ENCODE peak calls at places on chromosomes 12 and 14, in seven cellular contexts. J is esophagus muscularis mucosa, R is HepG2, I is GM12878, P is suprapubic skin, O is sigmoid colon, Q is GM12891. S is an unnamed sample.

GRCh38 chr14:105165761-105166485 is 2.7 kb downstream of the JAG2 start:
- DNase-seq in I (no peak), Q (no peak), R (no peak), O (no peak), P (no peak), J (no peak), S (no peak)

GRCh38 chr12:14841761-14842160 is 1.6 kb downstream of the ART4 start:
- DNase-seq in O (peak; percentile 83), J (no peak), Q (no peak), P (peak; percentile 76), R (peak; percentile 85), I (no peak), S (no peak)

GRCh38 chr12:84805474-84805858 is 107.1 kb downstream of the SLC6A15 start:
- DNase-seq in J (no peak), Q (no peak), R (no peak), I (no peak), P (no peak), O (no peak), S (no peak)

GRCh38 chr12:68559246-68559645 is 51.5 kb upstream of the RAP1B start:
- DNase-seq in Q (no peak), J (no peak), P (no peak), O (no peak), I (no peak), R (no peak), S (no peak)

GRCh38 chr12:102118874-102119273 is 1.0 kb downstream of the NUP37 start:
- DNase-seq in R (no peak), J (no peak), P (no peak), O (no peak), Q (no peak), I (no peak), S (no peak)

GRCh38 chr12:50452795-50453194 is 52.0 kb upstream of the DIP2B start:
- DNase-seq in R (no peak), P (no peak), O (no peak), J (no peak), I (no peak), Q (no peak), S (no peak)

GRCh38 chr14:91058017-91058675 is 2.3 kb downstream of the RPS6KA5 start:
- DNase-seq in J (no peak), Q (no peak), O (no peak), P (no peak), I (no peak), R (no peak), S (no peak)

GRCh38 chr12:131121705-131122405 is 168.1 kb downstream of the ADGRD1 start:
- DNase-seq in Q (no peak), O (peak; percentile 47), J (no peak), R (no peak), I (no peak), P (no peak), S (no peak)

GRCh38 chr12:104689630-104690029 is 232.9 kb downstream of the CHST11 start:
- DNase-seq in P (peak; percentile 13), I (no peak), Q (no peak), R (no peak), O (no peak), J (no peak), S (no peak)

GRCh38 chr12:122500685-122501488 is at the start of gene ZCCHC8:
- DNase-seq in Q (peak; percentile 76), I (peak; percentile 95), J (peak; percentile 99), R (peak; percentile 96), P (peak; percentile 98), O (peak; percentile 98), S (peak; percentile 97)

GRCh38 chr12:122505419-122506051 is 4.8 kb upstream of the ZCCHC8 start:
- DNase-seq in I (no peak), O (no peak), Q (no peak), R (no peak), J (no peak), P (no peak), S (no peak)

GRCh38 chr12:122503783-122504590 is 3.3 kb upstream of the ZCCHC8 start:
- DNase-seq in I (no peak), P (no peak), O (no peak), Q (no peak), R (no peak), J (no peak), S (no peak)

GRCh38 chr12:122501489-122501989 is 807 bp upstream of the ZCCHC8 start:
- DNase-seq in R (no peak), I (no peak), Q (no peak), O (no peak), J (no peak), P (no peak), S (no peak)

GRCh38 chr12:122503147-122503751 is 2.5 kb upstream of the ZCCHC8 start:
- DNase-seq in J (no peak), Q (no peak), O (no peak), I (no peak), R (no peak), P (no peak), S (no peak)
- TF ChIP-seq POLR2AphosphoS5 in J (no peak), Q (peak; percentile 75), O (peak; percentile 11), I (no peak), R (no peak), P (no peak), S (no peak)

DNA sequence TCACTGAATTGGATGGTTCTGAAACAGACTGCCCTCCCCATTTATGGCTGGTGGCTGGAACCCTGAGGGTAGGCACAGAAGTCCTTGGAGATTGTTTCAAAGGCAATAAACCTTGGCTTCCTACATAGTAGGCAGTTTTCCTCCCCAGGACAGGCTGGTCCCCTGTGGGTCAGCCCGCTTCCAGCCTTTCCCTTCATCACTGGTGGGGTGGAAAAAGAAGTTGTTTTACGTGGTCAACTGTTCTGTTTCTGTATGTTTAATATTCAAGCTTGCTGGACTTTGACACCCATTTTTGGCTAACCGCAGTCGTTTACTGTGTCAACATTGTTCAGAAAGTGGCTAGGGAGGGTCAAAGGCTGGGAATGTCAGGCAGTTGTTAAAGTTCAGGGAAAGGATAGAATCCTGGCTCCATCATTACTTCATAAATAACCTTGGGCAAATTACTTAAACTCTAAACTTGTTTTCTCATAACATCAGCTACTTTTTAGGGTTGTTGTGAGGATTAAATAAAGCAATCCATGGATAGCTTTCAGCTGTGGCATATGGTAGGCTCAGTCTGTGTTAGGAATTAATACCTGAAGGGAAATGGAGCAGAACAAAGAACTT is 2.4 kb downstream of the KLHDC2 start:
- DNase-seq in I (no peak), Q (no peak), O (no peak), P (no peak), J (no peak), R (peak; percentile 97), S (peak; percentile 63)
- TF ChIP-seq POLR2AphosphoS5 in I (no peak), Q (peak; percentile 35), O (no peak), P (no peak), J (no peak), R (peak; percentile 91), S (no peak)

GRCh38 chr12:56079729-56080555 is at the start of gene ERBB3:
- DNase-seq in Q (peak; percentile 61), O (peak; percentile 87), P (peak; percentile 90), R (peak; percentile 82), I (no peak), J (no peak), S (peak; percentile 89)
- TF ChIP-seq POLR2AphosphoS5 in Q (no peak), O (no peak), P (peak; percentile 55), R (peak; percentile 77), I (no peak), J (peak; percentile 9), S (peak; percentile 93)

DNA sequence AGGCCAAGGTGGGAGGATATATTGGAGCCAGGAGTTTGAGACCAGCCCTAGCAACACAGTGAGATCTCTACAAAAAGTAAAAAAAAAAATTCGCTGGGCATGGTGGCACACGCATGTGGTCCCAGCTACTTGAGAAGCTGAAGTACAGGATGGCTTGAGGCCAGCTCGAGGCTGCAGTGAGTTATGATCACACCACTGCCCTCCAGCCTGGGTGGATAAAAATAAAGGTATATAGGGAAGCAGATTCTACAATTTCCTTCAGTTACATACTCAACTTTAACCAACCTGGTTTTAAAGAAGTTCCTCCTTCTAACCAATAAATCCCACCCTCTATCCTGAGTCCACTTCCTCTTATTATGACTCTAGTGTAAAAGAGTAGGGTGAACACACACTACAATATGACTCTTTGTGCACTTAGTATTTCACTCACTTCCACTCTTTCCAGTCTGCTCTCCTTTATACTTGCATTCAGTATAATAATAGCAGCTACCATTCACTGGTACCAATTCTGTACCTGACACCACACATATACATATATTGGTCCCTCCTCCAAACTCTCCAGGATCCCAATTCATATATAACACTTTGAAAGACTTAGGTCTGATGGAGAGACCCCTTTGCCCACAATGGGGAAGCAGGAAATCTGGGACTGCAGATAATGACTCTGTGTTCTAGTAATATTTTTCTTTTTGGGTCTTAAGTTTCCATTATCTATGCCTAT is 2.3 kb downstream of the ARF3 start:
- DNase-seq in Q (no peak), O (no peak), J (no peak), I (no peak), P (no peak), R (no peak), S (no peak)
- TF ChIP-seq POLR2AphosphoS5 in Q (no peak), O (no peak), J (no peak), I (no peak), P (no peak), R (no peak), S (no peak)

DNA sequence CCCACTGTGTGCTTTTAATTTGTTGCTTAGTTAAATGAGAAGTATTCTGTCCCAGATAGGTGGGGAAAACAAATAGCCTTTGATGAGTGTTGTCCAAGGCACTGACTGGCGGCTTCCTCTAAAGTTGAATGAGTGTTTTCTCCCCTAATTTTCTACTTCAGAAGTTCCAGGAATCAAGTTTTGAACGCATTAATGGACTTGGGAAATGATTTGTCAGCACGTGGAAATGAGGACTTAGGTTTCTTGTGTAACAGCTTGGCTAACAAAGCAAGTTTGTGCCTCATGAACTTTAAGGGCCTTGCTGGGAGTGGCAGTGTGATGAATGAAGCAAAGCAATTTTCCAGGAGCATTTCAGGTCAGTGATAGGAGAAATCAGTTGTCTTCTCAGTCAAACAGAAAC is 56.9 kb downstream of the LIN52 start:
- DNase-seq in I (no peak), P (no peak), O (no peak), J (no peak), R (peak; percentile 57), Q (no peak), S (no peak)
- TF ChIP-seq POLR2AphosphoS5 in I (no peak), P (no peak), O (no peak), J (no peak), R (no peak), Q (no peak), S (no peak)

S was measured in stomach.